ENCODE peak calls at places on chromosomes 3 and 15, in ten cellular contexts. Y, N, A, B, C, Q, K, Z, R and P are unnamed samples.

GRCh38 chr3:143313025-143313424 is 193.5 kb downstream of the CHST2 start:
- DNase-seq in Y (no peak), N (no peak), A (no peak), B (no peak), C (no peak), Q (no peak), K (no peak), Z (no peak), R (no peak), P (no peak)

GRCh38 chr3:49634736-49635135 is 39.4 kb upstream of the APEH start:
- DNase-seq in Y (no peak), N (no peak), A (no peak), B (no peak), C (no peak), Q (no peak), K (no peak), Z (no peak), R (no peak), P (no peak)

GRCh38 chr3:115436767-115437301 is 186.5 kb upstream of the GAP43 start:
- DNase-seq in Y (peak; percentile 77), N (peak; percentile 8), A (no peak), B (peak; percentile 94), C (no peak), Q (no peak), K (peak; percentile 99), Z (peak; percentile 23), R (peak; percentile 97), P (no peak)

GRCh38 chr3:71153753-71154152 is 429.8 kb downstream of the FOXP1 start:
- DNase-seq in Y (no peak), N (no peak), A (no peak), B (no peak), C (no peak), Q (no peak), K (no peak), Z (no peak), R (no peak), P (no peak)

GRCh38 chr3:114903213-114903612 is 243.9 kb downstream of the ZBTB20 start:
- DNase-seq in Y (no peak), N (no peak), A (no peak), B (no peak), C (no peak), Q (no peak), K (no peak), Z (no peak), R (no peak), P (no peak)

GRCh38 chr3:50264389-50264963 is 4.5 kb upstream of the SEMA3B start:
- DNase-seq in Y (peak; percentile 81), N (peak; percentile 83), A (peak; percentile 94), B (peak; percentile 65), C (no peak), Q (no peak), K (peak; percentile 84), Z (peak; percentile 93), R (peak; percentile 82), P (no peak)

GRCh38 chr3:114112696-114113095 is 56.2 kb downstream of the QTRT2 start:
- DNase-seq in Y (no peak), N (no peak), A (no peak), B (no peak), C (no peak), Q (no peak), K (peak; percentile 71), Z (no peak), R (peak; percentile 21), P (no peak)

GRCh38 chr15:58260911-58261267 is 122.7 kb downstream of the AQP9 start:
- DNase-seq in Y (peak; percentile 26), N (no peak), A (no peak), B (no peak), C (no peak), Q (no peak), K (no peak), Z (no peak), R (peak; percentile 23), P (no peak)

GRCh38 chr3:43366466-43366865 is 80.1 kb downstream of the SNRK start:
- DNase-seq in Y (no peak), N (no peak), A (no peak), B (no peak), C (no peak), Q (no peak), K (no peak), Z (no peak), R (no peak), P (no peak)

GRCh38 chr15:99981223-99981647 is 248.0 kb upstream of the LYSMD4 start:
- DNase-seq in Y (no peak), N (no peak), A (peak; percentile 22), B (no peak), C (no peak), Q (no peak), K (peak; percentile 13), Z (no peak), R (no peak), P (no peak)

GRCh38 chr3:4726549-4726948 is 233.4 kb downstream of the ITPR1 start:
- DNase-seq in Y (no peak), N (no peak), A (no peak), B (no peak), C (no peak), Q (no peak), K (peak; percentile 63), Z (no peak), R (no peak), P (no peak)

GRCh38 chr15:52134502-52135144 is 22.0 kb upstream of the BCL2L10 start:
- DNase-seq in Y (no peak), N (peak; percentile 80), A (no peak), B (no peak), C (no peak), Q (no peak), K (no peak), Z (no peak), R (no peak), P (no peak)

GRCh38 chr3:105145516-105145915 is 221.2 kb upstream of the ALCAM start:
- DNase-seq in Y (no peak), N (no peak), A (no peak), B (no peak), C (no peak), Q (no peak), K (no peak), Z (no peak), R (no peak), P (no peak)

GRCh38 chr15:82919231-82919886 is 33.2 kb downstream of the HOMER2 start:
- DNase-seq in Y (no peak), N (peak; percentile 76), A (no peak), B (no peak), C (no peak), Q (no peak), K (no peak), Z (no peak), R (no peak), P (no peak)

GRCh38 chr3:99319450-99319849 is 318.9 kb upstream of the COL8A1 start:
- DNase-seq in Y (no peak), N (no peak), A (no peak), B (no peak), C (no peak), Q (no peak), K (no peak), Z (no peak), R (peak; percentile 13), P (no peak)

GRCh38 chr3:14440531-14441239 is 38.3 kb downstream of the SLC6A6 start:
- DNase-seq in Y (no peak), N (peak; percentile 44), A (no peak), B (no peak), C (no peak), Q (no peak), K (peak; percentile 43), Z (peak; percentile 58), R (peak; percentile 39), P (no peak)

GRCh38 chr3:65751123-65751700 is 287.5 kb downstream of the MAGI1 start:
- DNase-seq in Y (peak; percentile 4), N (peak; percentile 54), A (peak; percentile 75), B (peak; percentile 35), C (no peak), Q (peak; percentile 8), K (peak; percentile 24), Z (peak; percentile 17), R (peak; percentile 12), P (no peak)